ENCODE peak calls at places on chromosomes 5 and 9, in nine cellular contexts. One of them, this sample, is unnamed.

GRCh38 chr5:159449925-159450324 is 119.6 kb upstream of the IL12B start:
- DNase-seq in PC-9: peak; percentile 67
- DNase-seq in adrenal gland: peak; percentile 30
- DNase-seq in body of pancreas: no peak
- DNase-seq in foreskin fibroblast: peak; percentile 20
- DNase-seq in right cardiac atrium: no peak
- DNase-seq in aorta: no peak
- DNase-seq in astrocyte: peak; percentile 70
- DNase-seq in hepatocyte: no peak
- DNase-seq in this sample: no peak

GRCh38 chr5:175694371-175695160 is 36.7 kb downstream of the HRH2 start:
- DNase-seq in hepatocyte: peak; percentile 37
- DNase-seq in PC-9: no peak
- DNase-seq in adrenal gland: no peak
- DNase-seq in aorta: peak; percentile 50
- DNase-seq in body of pancreas: no peak
- DNase-seq in astrocyte: no peak
- DNase-seq in right cardiac atrium: no peak
- DNase-seq in foreskin fibroblast: no peak
- DNase-seq in this sample: no peak

GRCh38 chr5:10036136-10036535 is 213.6 kb downstream of the ATPSCKMT start:
- DNase-seq in adrenal gland: no peak
- DNase-seq in astrocyte: peak; percentile 56
- DNase-seq in PC-9: peak; percentile 50
- DNase-seq in foreskin fibroblast: peak; percentile 75
- DNase-seq in aorta: no peak
- DNase-seq in body of pancreas: no peak
- DNase-seq in hepatocyte: no peak
- DNase-seq in right cardiac atrium: no peak
- DNase-seq in this sample: no peak

GRCh38 chr5:101937041-101937440 is 359.0 kb downstream of the SLCO4C1 start:
- DNase-seq in aorta: no peak
- DNase-seq in hepatocyte: no peak
- DNase-seq in foreskin fibroblast: no peak
- DNase-seq in astrocyte: no peak
- DNase-seq in PC-9: no peak
- DNase-seq in adrenal gland: no peak
- DNase-seq in body of pancreas: no peak
- DNase-seq in right cardiac atrium: no peak
- DNase-seq in this sample: no peak

GRCh38 chr9:72538926-72539702 is 17.7 kb downstream of the TMC1 start:
- DNase-seq in PC-9: no peak
- DNase-seq in foreskin fibroblast: peak; percentile 46
- DNase-seq in hepatocyte: no peak
- DNase-seq in astrocyte: no peak
- DNase-seq in aorta: no peak
- DNase-seq in body of pancreas: no peak
- DNase-seq in right cardiac atrium: no peak
- DNase-seq in adrenal gland: no peak
- DNase-seq in this sample: no peak

GRCh38 chr5:143085319-143085917 is 315.2 kb downstream of the ARHGAP26 start:
- DNase-seq in foreskin fibroblast: no peak
- DNase-seq in hepatocyte: peak; percentile 24
- DNase-seq in PC-9: no peak
- DNase-seq in aorta: no peak
- DNase-seq in body of pancreas: no peak
- DNase-seq in adrenal gland: no peak
- DNase-seq in right cardiac atrium: no peak
- DNase-seq in astrocyte: no peak
- DNase-seq in this sample: no peak

GRCh38 chr9:14524881-14525515 is 168.2 kb downstream of the ZDHHC21 start:
- DNase-seq in PC-9: no peak
- DNase-seq in hepatocyte: no peak
- DNase-seq in aorta: no peak
- DNase-seq in astrocyte: no peak
- DNase-seq in right cardiac atrium: no peak
- DNase-seq in adrenal gland: no peak
- DNase-seq in body of pancreas: no peak
- DNase-seq in foreskin fibroblast: no peak
- DNase-seq in this sample: no peak

GRCh38 chr9:31320507-31320906 is 1063.9 kb upstream of the ACO1 start:
- DNase-seq in right cardiac atrium: no peak
- DNase-seq in adrenal gland: no peak
- DNase-seq in foreskin fibroblast: no peak
- DNase-seq in astrocyte: no peak
- DNase-seq in body of pancreas: no peak
- DNase-seq in PC-9: no peak
- DNase-seq in aorta: no peak
- DNase-seq in hepatocyte: no peak
- DNase-seq in this sample: no peak

GRCh38 chr9:134419684-134420076 is 93.4 kb downstream of the RXRA start:
- DNase-seq in body of pancreas: no peak
- DNase-seq in astrocyte: no peak
- DNase-seq in foreskin fibroblast: no peak
- DNase-seq in aorta: no peak
- DNase-seq in hepatocyte: peak; percentile 36
- DNase-seq in PC-9: no peak
- DNase-seq in adrenal gland: no peak
- DNase-seq in right cardiac atrium: no peak
- DNase-seq in this sample: no peak

GRCh38 chr5:5799229-5799628 is 376.8 kb downstream of the ICE1 start:
- DNase-seq in body of pancreas: no peak
- DNase-seq in right cardiac atrium: no peak
- DNase-seq in adrenal gland: no peak
- DNase-seq in astrocyte: no peak
- DNase-seq in hepatocyte: no peak
- DNase-seq in aorta: no peak
- DNase-seq in foreskin fibroblast: no peak
- DNase-seq in PC-9: no peak
- DNase-seq in this sample: no peak

GRCh38 chr9:93161801-93162635 is 21.9 kb upstream of the WNK2 start:
- DNase-seq in right cardiac atrium: no peak
- DNase-seq in aorta: no peak
- DNase-seq in adrenal gland: peak; percentile 26
- DNase-seq in astrocyte: peak; percentile 46
- DNase-seq in body of pancreas: no peak
- DNase-seq in foreskin fibroblast: no peak
- DNase-seq in PC-9: no peak
- DNase-seq in hepatocyte: no peak
- DNase-seq in this sample: no peak

GRCh38 chr9:109477269-109478203 is 20.6 kb downstream of the PTPN3 start:
- DNase-seq in astrocyte: no peak
- DNase-seq in body of pancreas: peak; percentile 97
- DNase-seq in right cardiac atrium: no peak
- DNase-seq in aorta: no peak
- DNase-seq in hepatocyte: peak; percentile 93
- DNase-seq in PC-9: peak; percentile 99
- DNase-seq in foreskin fibroblast: no peak
- DNase-seq in adrenal gland: no peak
- DNase-seq in this sample: no peak

GRCh38 chr9:129011761-129012281 is 16.3 kb downstream of the SH3GLB2 start:
- DNase-seq in aorta: no peak
- DNase-seq in foreskin fibroblast: no peak
- DNase-seq in right cardiac atrium: peak; percentile 48
- DNase-seq in hepatocyte: no peak
- DNase-seq in astrocyte: no peak
- DNase-seq in adrenal gland: no peak
- DNase-seq in body of pancreas: no peak
- DNase-seq in PC-9: no peak
- DNase-seq in this sample: no peak

GRCh38 chr5:180119031-180119885 is 47.7 kb upstream of the RNF130 start:
- DNase-seq in PC-9: peak; percentile 19
- DNase-seq in foreskin fibroblast: no peak
- DNase-seq in body of pancreas: no peak
- DNase-seq in right cardiac atrium: no peak
- DNase-seq in astrocyte: no peak
- DNase-seq in aorta: peak; percentile 63
- DNase-seq in hepatocyte: no peak
- DNase-seq in adrenal gland: no peak
- DNase-seq in this sample: no peak

GRCh38 chr9:118302721-118303120 is 598.5 kb downstream of the TLR4 start:
- DNase-seq in adrenal gland: no peak
- DNase-seq in astrocyte: no peak
- DNase-seq in PC-9: no peak
- DNase-seq in aorta: no peak
- DNase-seq in body of pancreas: no peak
- DNase-seq in right cardiac atrium: no peak
- DNase-seq in foreskin fibroblast: no peak
- DNase-seq in hepatocyte: no peak
- DNase-seq in this sample: no peak

GRCh38 chr9:100602302-100602930 is 24.5 kb downstream of the CAVIN4 start:
- DNase-seq in aorta: no peak
- DNase-seq in foreskin fibroblast: peak; percentile 71
- DNase-seq in adrenal gland: peak; percentile 37
- DNase-seq in body of pancreas: peak; percentile 68
- DNase-seq in astrocyte: peak; percentile 27
- DNase-seq in PC-9: peak; percentile 56
- DNase-seq in hepatocyte: peak; percentile 74
- DNase-seq in right cardiac atrium: no peak
- DNase-seq in this sample: peak; percentile 43

DNA sequence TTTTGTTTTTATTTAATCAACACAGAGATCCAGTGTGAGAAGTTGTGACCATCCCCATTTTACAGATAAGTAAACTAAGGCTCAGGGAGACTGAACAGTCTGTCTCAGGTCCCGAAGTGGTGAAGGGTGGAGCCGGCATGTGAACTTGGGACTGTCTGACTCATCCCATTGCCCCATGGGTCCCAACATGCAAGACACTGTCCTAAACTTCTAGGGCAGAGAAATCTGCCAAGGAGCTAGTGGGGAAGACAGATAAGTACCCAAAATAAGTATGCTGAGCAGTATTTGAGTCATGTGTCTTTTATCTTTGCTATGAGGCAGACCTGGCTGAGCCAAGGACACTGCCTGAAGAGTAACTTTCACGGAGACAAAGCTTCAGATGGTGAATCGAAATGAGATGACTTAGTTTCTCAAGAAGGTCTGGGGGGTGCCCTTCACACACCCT is 64.3 kb upstream of the SLC25A51 start:
- DNase-seq in aorta: peak; percentile 71
- DNase-seq in hepatocyte: peak; percentile 54
- DNase-seq in astrocyte: peak; percentile 71
- DNase-seq in right cardiac atrium: no peak
- DNase-seq in foreskin fibroblast: peak; percentile 76
- DNase-seq in adrenal gland: peak; percentile 88
- DNase-seq in PC-9: no peak
- DNase-seq in body of pancreas: peak; percentile 51
- DNase-seq in this sample: no peak
- H3K4me3 ChIP-seq in aorta: no peak overlapping the region
- H3K4me3 ChIP-seq in hepatocyte: no peak overlapping the region
- H3K4me3 ChIP-seq in astrocyte: no peak overlapping the region
- H3K4me3 ChIP-seq in right cardiac atrium: no peak overlapping the region
- H3K4me3 ChIP-seq in foreskin fibroblast: no peak overlapping the region
- H3K4me3 ChIP-seq in adrenal gland: no peak overlapping the region
- H3K4me3 ChIP-seq in PC-9: no peak overlapping the region
- H3K4me3 ChIP-seq in body of pancreas: no peak overlapping the region
- H3K4me3 ChIP-seq in this sample: no peak overlapping the region

GRCh38 chr5:181197326-181197951 is 7.6 kb downstream of the TRIM7 start:
- DNase-seq in aorta: peak; percentile 41
- DNase-seq in foreskin fibroblast: peak; percentile 17
- DNase-seq in adrenal gland: no peak
- DNase-seq in PC-9: no peak
- DNase-seq in astrocyte: no peak
- DNase-seq in hepatocyte: no peak
- DNase-seq in body of pancreas: no peak
- DNase-seq in right cardiac atrium: no peak
- DNase-seq in this sample: no peak
- H3K4me3 ChIP-seq in aorta: no peak overlapping the region
- H3K4me3 ChIP-seq in foreskin fibroblast: no peak overlapping the region
- H3K4me3 ChIP-seq in adrenal gland: no peak overlapping the region
- H3K4me3 ChIP-seq in PC-9: no peak overlapping the region
- H3K4me3 ChIP-seq in astrocyte: no peak overlapping the region
- H3K4me3 ChIP-seq in hepatocyte: no peak overlapping the region
- H3K4me3 ChIP-seq in body of pancreas: no peak overlapping the region
- H3K4me3 ChIP-seq in right cardiac atrium: no peak overlapping the region
- H3K4me3 ChIP-seq in this sample: no peak overlapping the region

DNA sequence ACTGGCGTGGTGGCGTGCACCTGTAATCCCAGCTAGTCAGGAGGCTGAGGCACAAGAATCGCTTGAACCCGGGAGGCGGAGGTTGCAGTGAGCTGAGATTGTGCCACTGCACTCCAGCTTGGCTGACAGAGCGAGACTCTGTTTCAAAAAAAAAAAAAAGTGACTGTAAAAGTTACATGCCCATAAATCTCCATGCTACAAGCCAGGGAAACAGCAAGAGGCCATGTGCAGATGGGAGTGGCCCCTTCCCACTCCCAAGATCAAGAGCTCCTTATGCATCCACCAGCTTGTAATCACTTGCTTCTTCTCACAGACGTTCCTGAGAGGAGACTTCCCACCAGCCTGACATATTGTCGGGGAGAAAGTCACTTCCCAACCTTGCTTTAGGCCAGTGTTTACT is 45.6 kb upstream of the N4BP3 start:
- DNase-seq in astrocyte: no peak
- DNase-seq in aorta: no peak
- DNase-seq in hepatocyte: no peak
- DNase-seq in adrenal gland: no peak
- DNase-seq in foreskin fibroblast: no peak
- DNase-seq in right cardiac atrium: no peak
- DNase-seq in body of pancreas: no peak
- DNase-seq in PC-9: no peak
- DNase-seq in this sample: no peak
- H3K4me3 ChIP-seq in astrocyte: no peak overlapping the region
- H3K4me3 ChIP-seq in aorta: no peak overlapping the region
- H3K4me3 ChIP-seq in hepatocyte: no peak overlapping the region
- H3K4me3 ChIP-seq in adrenal gland: no peak overlapping the region
- H3K4me3 ChIP-seq in foreskin fibroblast: no peak overlapping the region
- H3K4me3 ChIP-seq in right cardiac atrium: no peak overlapping the region
- H3K4me3 ChIP-seq in body of pancreas: no peak overlapping the region
- H3K4me3 ChIP-seq in PC-9: no peak overlapping the region
- H3K4me3 ChIP-seq in this sample: no peak overlapping the region

GRCh38 chr9:97411789-97412627 is at the start of gene TDRD7:
- DNase-seq in astrocyte: peak; percentile 17
- DNase-seq in foreskin fibroblast: peak; percentile 95
- DNase-seq in right cardiac atrium: peak; percentile 96
- DNase-seq in adrenal gland: peak; percentile 89
- DNase-seq in body of pancreas: peak; percentile 87
- DNase-seq in hepatocyte: peak; percentile 96
- DNase-seq in PC-9: peak; percentile 56
- DNase-seq in aorta: peak; percentile 97
- DNase-seq in this sample: peak; percentile 89

GRCh38 chr9:97413462-97413861 is 1.6 kb downstream of the TDRD7 start:
- DNase-seq in foreskin fibroblast: no peak
- DNase-seq in adrenal gland: no peak
- DNase-seq in PC-9: no peak
- DNase-seq in aorta: no peak
- DNase-seq in right cardiac atrium: no peak
- DNase-seq in astrocyte: no peak
- DNase-seq in body of pancreas: no peak
- DNase-seq in hepatocyte: no peak
- DNase-seq in this sample: no peak

GRCh38 chr9:97412628-97413382 is 909 bp downstream of the TDRD7 start:
- DNase-seq in foreskin fibroblast: peak; percentile 50
- DNase-seq in right cardiac atrium: no peak
- DNase-seq in adrenal gland: no peak
- DNase-seq in PC-9: no peak
- DNase-seq in body of pancreas: no peak
- DNase-seq in aorta: no peak
- DNase-seq in hepatocyte: no peak
- DNase-seq in astrocyte: no peak
- DNase-seq in this sample: no peak

GRCh38 chr9:97408562-97408961 is 3.3 kb upstream of the TDRD7 start:
- DNase-seq in adrenal gland: no peak
- DNase-seq in right cardiac atrium: no peak
- DNase-seq in body of pancreas: no peak
- DNase-seq in PC-9: no peak
- DNase-seq in astrocyte: no peak
- DNase-seq in foreskin fibroblast: no peak
- DNase-seq in aorta: no peak
- DNase-seq in hepatocyte: no peak
- DNase-seq in this sample: no peak

GRCh38 chr9:97411440-97411788 is 482 bp upstream of the TDRD7 start:
- DNase-seq in PC-9: no peak
- DNase-seq in adrenal gland: no peak
- DNase-seq in body of pancreas: no peak
- DNase-seq in hepatocyte: no peak
- DNase-seq in aorta: no peak
- DNase-seq in foreskin fibroblast: no peak
- DNase-seq in right cardiac atrium: no peak
- DNase-seq in astrocyte: no peak
- DNase-seq in this sample: no peak
- H3K4me3 ChIP-seq in PC-9: peak overlapping the region; percentile 89
- H3K4me3 ChIP-seq in adrenal gland: no peak overlapping the region
- H3K4me3 ChIP-seq in body of pancreas: no peak overlapping the region
- H3K4me3 ChIP-seq in hepatocyte: peak overlapping the region; percentile 85
- H3K4me3 ChIP-seq in aorta: peak overlapping the region; percentile 38
- H3K4me3 ChIP-seq in foreskin fibroblast: peak overlapping the region; percentile 85
- H3K4me3 ChIP-seq in right cardiac atrium: peak overlapping the region; percentile 94
- H3K4me3 ChIP-seq in astrocyte: peak overlapping the region; percentile 60
- H3K4me3 ChIP-seq in this sample: peak overlapping the region; percentile 97

This sample was measured in testis.